ENCODE peak calls at places on chromosomes 6 and 20, in four cellular contexts. E, G, Z and O are unnamed samples.

GRCh38 chr6:116154887-116155286 is 29.0 kb upstream of the COL10A1 start:
- DNase-seq in Z (no peak), E (no peak), G (no peak), O (no peak)

GRCh38 chr6:33416386-33417126 is 1.4 kb downstream of the CUTA start:
- DNase-seq in Z (no peak), G (no peak), E (no peak), O (no peak)

GRCh38 chr20:10763117-10763516 is 89.3 kb upstream of the JAG1 start:
- DNase-seq in G (peak; percentile 32), Z (no peak), E (peak; percentile 9), O (no peak)

GRCh38 chr6:16311763-16312162 is 73.4 kb downstream of the GMPR start:
- DNase-seq in G (no peak), E (no peak), Z (no peak), O (no peak)

GRCh38 chr6:90168693-90169131 is 127.9 kb downstream of the BACH2 start:
- DNase-seq in Z (no peak), E (peak; percentile 47), G (peak; percentile 40), O (no peak)

GRCh38 chr20:64106981-64107735 is at the start of gene NPBWR2:
- DNase-seq in E (no peak), G (no peak), Z (peak; percentile 48), O (peak; percentile 39)

GRCh38 chr6:81762132-81762531 is 9.7 kb upstream of the TENT5A start:
- DNase-seq in Z (no peak), G (no peak), E (peak; percentile 51), O (no peak)

GRCh38 chr6:151443911-151444621 is 7.9 kb downstream of the RMND1 start:
- DNase-seq in Z (no peak), E (no peak), G (no peak), O (no peak)

GRCh38 chr6:44674226-44675155 is 287.0 kb downstream of the CDC5L start:
- DNase-seq in E (no peak), Z (no peak), G (no peak), O (no peak)

GRCh38 chr6:134447883-134448387 is 130.0 kb upstream of the SGK1 start:
- DNase-seq in E (peak; percentile 85), G (peak; percentile 67), Z (no peak), O (no peak)

GRCh38 chr6:125931733-125932450 is 24.7 kb upstream of the HINT3 start:
- DNase-seq in E (no peak), Z (no peak), G (no peak), O (no peak)

GRCh38 chr6:142702501-142703460 is 242.2 kb downstream of the HIVEP2 start:
- DNase-seq in G (peak; percentile 22), E (no peak), Z (peak; percentile 69), O (peak; percentile 60)

GRCh38 chr6:125584468-125584939 is 164.9 kb upstream of the HEY2 start:
- DNase-seq in Z (no peak), E (peak; percentile 81), G (no peak), O (no peak)

GRCh38 chr6:118735320-118735719 is 83.9 kb upstream of the CEP85L start:
- DNase-seq in Z (no peak), E (no peak), G (peak; percentile 29), O (no peak)

DNA sequence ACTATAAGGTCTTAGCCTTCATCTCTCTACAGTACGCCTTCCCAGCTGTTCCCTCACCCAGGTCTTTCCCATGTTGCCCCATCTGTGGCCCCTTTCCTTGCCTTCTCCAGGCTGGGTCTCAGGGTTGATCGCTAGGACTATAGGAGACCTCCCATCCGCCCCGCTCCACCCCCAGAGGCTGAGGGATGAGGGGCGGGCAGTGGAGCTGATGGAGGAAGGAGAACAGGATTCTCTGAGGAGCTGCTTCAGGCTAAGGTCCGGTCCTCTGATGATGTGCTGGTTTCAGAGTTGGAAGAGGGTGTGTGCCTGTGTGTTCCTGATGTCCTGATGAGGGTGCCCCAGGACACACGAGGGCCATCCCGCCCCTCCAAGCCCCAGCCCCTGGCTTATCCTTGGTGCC is 154.8 kb upstream of the QKI start:
- DNase-seq in E (no peak), G (no peak), Z (no peak), O (no peak)
- H3K4me3 ChIP-seq in E (no peak overlapping the region), G (no peak overlapping the region), Z (peak overlapping the region; percentile 26), O (no peak overlapping the region)

DNA sequence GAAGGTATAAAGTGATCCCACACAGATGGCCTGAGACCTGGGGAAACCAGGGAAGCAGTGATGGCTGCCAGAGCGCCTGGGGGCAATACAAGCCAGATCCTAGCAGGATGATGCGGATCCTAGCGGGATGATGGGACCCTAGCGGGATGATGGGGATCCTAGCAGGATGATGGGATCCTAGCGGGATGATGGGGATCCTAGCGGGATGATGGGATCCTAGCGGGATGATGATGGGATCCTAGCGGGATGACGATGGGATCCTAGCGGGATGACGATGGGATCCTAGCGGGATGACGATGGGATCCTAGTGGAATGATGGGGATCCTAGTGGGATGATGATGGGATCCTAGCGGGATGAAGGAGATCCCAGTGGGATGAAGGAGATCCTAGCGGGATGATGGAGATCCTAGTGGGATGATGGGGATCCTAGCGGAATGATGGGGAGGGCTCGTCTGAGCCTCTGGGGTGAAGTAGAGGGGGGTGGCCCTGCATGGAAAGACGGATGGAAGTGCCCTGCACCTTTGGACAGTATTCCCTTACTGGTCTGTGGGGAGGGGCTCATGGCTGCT is 44.2 kb upstream of the CDH22 start:
- DNase-seq in Z (no peak), G (no peak), E (no peak), O (no peak)
- TF ChIP-seq CTCF in Z (no peak), G (no peak), E (no peak), O (no peak)

GRCh38 chr20:16040742-16041141 is 532.5 kb downstream of the KIF16B start:
- DNase-seq in E (no peak), G (no peak), Z (no peak), O (no peak)
- H3K4me3 ChIP-seq in E (no peak overlapping the region), G (no peak overlapping the region), Z (no peak overlapping the region), O (no peak overlapping the region)

GRCh38 chr6:17877196-17877889 is 110.1 kb downstream of the KIF13A start:
- DNase-seq in G (peak; percentile 62), E (peak; percentile 76), Z (no peak), O (no peak)
- TF ChIP-seq CTCF in G (no peak), E (no peak), Z (no peak), O (no peak)

GRCh38 chr6:70638468-70638867 is 29.2 kb upstream of the SMAP1 start:
- DNase-seq in E (no peak), Z (no peak), G (no peak), O (no peak)

GRCh38 chr6:70636589-70636988 is 31.1 kb upstream of the SMAP1 start:
- DNase-seq in G (no peak), E (no peak), Z (no peak), O (no peak)

GRCh38 chr6:70633870-70634269 is 33.8 kb upstream of the SMAP1 start:
- DNase-seq in E (no peak), G (no peak), Z (no peak), O (no peak)
- H3K4me3 ChIP-seq in E (no peak overlapping the region), G (no peak overlapping the region), Z (no peak overlapping the region), O (no peak overlapping the region)

GRCh38 chr20:5447188-5447587 is 130.4 kb upstream of the PROKR2 start:
- DNase-seq in E (no peak), Z (no peak), G (no peak), O (no peak)
- TF ChIP-seq CTCF in E (no peak), Z (no peak), G (no peak), O (no peak)